ENCODE peak calls at places on chromosomes 3 and 15, in six cellular contexts. One of them, this sample, is unnamed.
A peak's percentile ranks its signal among the peaks of the same experiment; 100 is the strongest.

GRCh38 chr3:177527182-177527581 is 329.9 kb upstream of the TBL1XR1 start:
- DNase-seq in astrocyte: no peak
- DNase-seq in lower lobe of right lung: no peak
- DNase-seq in iPS DF 19.7: no peak
- DNase-seq in pulmonary artery endothelial cell: no peak
- DNase-seq in stimulated activated CD8-positive, alpha-beta memory T cell treated with anti-CD3 and anti-CD28 coated beads, Interleukin-4, amount 100 ng/mL, for 1 hour: no peak
- DNase-seq in this sample: no peak

GRCh38 chr15:96409231-96410138 is 79.0 kb downstream of the NR2F2 start:
- DNase-seq in astrocyte: peak; percentile 1
- DNase-seq in lower lobe of right lung: no peak
- DNase-seq in iPS DF 19.7: no peak
- DNase-seq in pulmonary artery endothelial cell: no peak
- DNase-seq in stimulated activated CD8-positive, alpha-beta memory T cell treated with anti-CD3 and anti-CD28 coated beads, Interleukin-4, amount 100 ng/mL, for 1 hour: no peak
- DNase-seq in this sample: no peak

GRCh38 chr3:183959214-183959613 is 58.5 kb downstream of the ABCC5 start:
- DNase-seq in astrocyte: no peak
- DNase-seq in lower lobe of right lung: no peak
- DNase-seq in iPS DF 19.7: no peak
- DNase-seq in pulmonary artery endothelial cell: no peak
- DNase-seq in stimulated activated CD8-positive, alpha-beta memory T cell treated with anti-CD3 and anti-CD28 coated beads, Interleukin-4, amount 100 ng/mL, for 1 hour: no peak
- DNase-seq in this sample: no peak

GRCh38 chr3:45100998-45101407 is 45.2 kb downstream of the CDCP1 start:
- DNase-seq in astrocyte: no peak
- DNase-seq in lower lobe of right lung: no peak
- DNase-seq in iPS DF 19.7: no peak
- DNase-seq in pulmonary artery endothelial cell: no peak
- DNase-seq in stimulated activated CD8-positive, alpha-beta memory T cell treated with anti-CD3 and anti-CD28 coated beads, Interleukin-4, amount 100 ng/mL, for 1 hour: no peak
- DNase-seq in this sample: peak; percentile 35

GRCh38 chr15:22902578-22902977 is 64.1 kb downstream of the NIPA2 start:
- DNase-seq in astrocyte: no peak
- DNase-seq in lower lobe of right lung: no peak
- DNase-seq in iPS DF 19.7: no peak
- DNase-seq in pulmonary artery endothelial cell: no peak
- DNase-seq in stimulated activated CD8-positive, alpha-beta memory T cell treated with anti-CD3 and anti-CD28 coated beads, Interleukin-4, amount 100 ng/mL, for 1 hour: no peak
- DNase-seq in this sample: no peak

GRCh38 chr3:56467108-56467507 is 1.2 kb downstream of the ERC2 start:
- DNase-seq in astrocyte: peak; percentile 78
- DNase-seq in lower lobe of right lung: peak; percentile 83
- DNase-seq in iPS DF 19.7: peak; percentile 92
- DNase-seq in pulmonary artery endothelial cell: peak; percentile 3
- DNase-seq in stimulated activated CD8-positive, alpha-beta memory T cell treated with anti-CD3 and anti-CD28 coated beads, Interleukin-4, amount 100 ng/mL, for 1 hour: no peak
- DNase-seq in this sample: peak; percentile 89

GRCh38 chr3:189629803-189630455 is 1.3 kb upstream of the TP63 start:
- DNase-seq in astrocyte: no peak
- DNase-seq in lower lobe of right lung: peak; percentile 52
- DNase-seq in iPS DF 19.7: no peak
- DNase-seq in pulmonary artery endothelial cell: no peak
- DNase-seq in stimulated activated CD8-positive, alpha-beta memory T cell treated with anti-CD3 and anti-CD28 coated beads, Interleukin-4, amount 100 ng/mL, for 1 hour: no peak
- DNase-seq in this sample: no peak

GRCh38 chr3:117019082-117019713 is 309.6 kb downstream of the TUSC7 start:
- DNase-seq in astrocyte: peak; percentile 37
- DNase-seq in lower lobe of right lung: no peak
- DNase-seq in iPS DF 19.7: peak; percentile 28
- DNase-seq in pulmonary artery endothelial cell: peak; percentile 11
- DNase-seq in stimulated activated CD8-positive, alpha-beta memory T cell treated with anti-CD3 and anti-CD28 coated beads, Interleukin-4, amount 100 ng/mL, for 1 hour: no peak
- DNase-seq in this sample: no peak

GRCh38 chr15:35108453-35108852 is 23.4 kb upstream of the NANOGP8 start:
- DNase-seq in astrocyte: no peak
- DNase-seq in lower lobe of right lung: no peak
- DNase-seq in iPS DF 19.7: no peak
- DNase-seq in pulmonary artery endothelial cell: no peak
- DNase-seq in stimulated activated CD8-positive, alpha-beta memory T cell treated with anti-CD3 and anti-CD28 coated beads, Interleukin-4, amount 100 ng/mL, for 1 hour: no peak
- DNase-seq in this sample: no peak

GRCh38 chr3:196962108-196962929 is 6.3 kb downstream of the PIGZ start:
- DNase-seq in astrocyte: no peak
- DNase-seq in lower lobe of right lung: no peak
- DNase-seq in iPS DF 19.7: no peak
- DNase-seq in pulmonary artery endothelial cell: no peak
- DNase-seq in stimulated activated CD8-positive, alpha-beta memory T cell treated with anti-CD3 and anti-CD28 coated beads, Interleukin-4, amount 100 ng/mL, for 1 hour: no peak
- DNase-seq in this sample: no peak

GRCh38 chr3:57818772-57819171 is 62.7 kb downstream of the SLMAP start:
- DNase-seq in astrocyte: no peak
- DNase-seq in lower lobe of right lung: no peak
- DNase-seq in iPS DF 19.7: no peak
- DNase-seq in pulmonary artery endothelial cell: no peak
- DNase-seq in stimulated activated CD8-positive, alpha-beta memory T cell treated with anti-CD3 and anti-CD28 coated beads, Interleukin-4, amount 100 ng/mL, for 1 hour: no peak
- DNase-seq in this sample: no peak

GRCh38 chr3:16061491-16061890 is 113.0 kb upstream of the GALNT15 start:
- DNase-seq in astrocyte: no peak
- DNase-seq in lower lobe of right lung: no peak
- DNase-seq in iPS DF 19.7: no peak
- DNase-seq in pulmonary artery endothelial cell: no peak
- DNase-seq in stimulated activated CD8-positive, alpha-beta memory T cell treated with anti-CD3 and anti-CD28 coated beads, Interleukin-4, amount 100 ng/mL, for 1 hour: no peak
- DNase-seq in this sample: no peak

GRCh38 chr3:117657278-117657677 is 947.7 kb downstream of the TUSC7 start:
- DNase-seq in astrocyte: no peak
- DNase-seq in lower lobe of right lung: no peak
- DNase-seq in iPS DF 19.7: no peak
- DNase-seq in pulmonary artery endothelial cell: no peak
- DNase-seq in stimulated activated CD8-positive, alpha-beta memory T cell treated with anti-CD3 and anti-CD28 coated beads, Interleukin-4, amount 100 ng/mL, for 1 hour: no peak
- DNase-seq in this sample: no peak

GRCh38 chr3:111338059-111338698 is 203.8 kb upstream of the CD96 start:
- DNase-seq in astrocyte: peak; percentile 54
- DNase-seq in lower lobe of right lung: no peak
- DNase-seq in iPS DF 19.7: peak; percentile 23
- DNase-seq in pulmonary artery endothelial cell: peak; percentile 27
- DNase-seq in stimulated activated CD8-positive, alpha-beta memory T cell treated with anti-CD3 and anti-CD28 coated beads, Interleukin-4, amount 100 ng/mL, for 1 hour: no peak
- DNase-seq in this sample: peak; percentile 76

GRCh38 chr3:37652405-37652804 is 209.3 kb upstream of the CTDSPL start:
- DNase-seq in astrocyte: no peak
- DNase-seq in lower lobe of right lung: no peak
- DNase-seq in iPS DF 19.7: no peak
- DNase-seq in pulmonary artery endothelial cell: no peak
- DNase-seq in stimulated activated CD8-positive, alpha-beta memory T cell treated with anti-CD3 and anti-CD28 coated beads, Interleukin-4, amount 100 ng/mL, for 1 hour: no peak
- DNase-seq in this sample: no peak

GRCh38 chr15:81343371-81343770 is 19.4 kb upstream of the STARD5 start:
- DNase-seq in astrocyte: no peak
- DNase-seq in lower lobe of right lung: no peak
- DNase-seq in iPS DF 19.7: no peak
- DNase-seq in pulmonary artery endothelial cell: no peak
- DNase-seq in stimulated activated CD8-positive, alpha-beta memory T cell treated with anti-CD3 and anti-CD28 coated beads, Interleukin-4, amount 100 ng/mL, for 1 hour: no peak
- DNase-seq in this sample: no peak

GRCh38 chr3:66675383-66675782 is 174.6 kb upstream of the LRIG1 start:
- DNase-seq in astrocyte: peak; percentile 65
- DNase-seq in lower lobe of right lung: no peak
- DNase-seq in iPS DF 19.7: no peak
- DNase-seq in pulmonary artery endothelial cell: no peak
- DNase-seq in stimulated activated CD8-positive, alpha-beta memory T cell treated with anti-CD3 and anti-CD28 coated beads, Interleukin-4, amount 100 ng/mL, for 1 hour: no peak
- DNase-seq in this sample: peak; percentile 16

GRCh38 chr3:34065901-34066300 is 267.5 kb downstream of the PDCD6IP start:
- DNase-seq in astrocyte: no peak
- DNase-seq in lower lobe of right lung: no peak
- DNase-seq in iPS DF 19.7: no peak
- DNase-seq in pulmonary artery endothelial cell: no peak
- DNase-seq in stimulated activated CD8-positive, alpha-beta memory T cell treated with anti-CD3 and anti-CD28 coated beads, Interleukin-4, amount 100 ng/mL, for 1 hour: no peak
- DNase-seq in this sample: no peak

GRCh38 chr15:86362556-86362955 is 282.9 kb downstream of the AGBL1 start:
- DNase-seq in astrocyte: peak; percentile 70
- DNase-seq in lower lobe of right lung: no peak
- DNase-seq in iPS DF 19.7: no peak
- DNase-seq in pulmonary artery endothelial cell: no peak
- DNase-seq in stimulated activated CD8-positive, alpha-beta memory T cell treated with anti-CD3 and anti-CD28 coated beads, Interleukin-4, amount 100 ng/mL, for 1 hour: no peak
- DNase-seq in this sample: no peak

GRCh38 chr15:101380146-101380545 is 85.1 kb upstream of the SNRPA1 start:
- DNase-seq in astrocyte: no peak
- DNase-seq in lower lobe of right lung: no peak
- DNase-seq in iPS DF 19.7: no peak
- DNase-seq in pulmonary artery endothelial cell: no peak
- DNase-seq in stimulated activated CD8-positive, alpha-beta memory T cell treated with anti-CD3 and anti-CD28 coated beads, Interleukin-4, amount 100 ng/mL, for 1 hour: no peak
- DNase-seq in this sample: no peak

GRCh38 chr3:58526124-58526957 is 10.6 kb downstream of the ACOX2 start:
- DNase-seq in astrocyte: peak; percentile 89
- DNase-seq in lower lobe of right lung: no peak
- DNase-seq in iPS DF 19.7: no peak
- DNase-seq in pulmonary artery endothelial cell: peak; percentile 57
- DNase-seq in stimulated activated CD8-positive, alpha-beta memory T cell treated with anti-CD3 and anti-CD28 coated beads, Interleukin-4, amount 100 ng/mL, for 1 hour: no peak
- DNase-seq in this sample: peak; percentile 91

GRCh38 chr3:194870394-194871110 is 184.9 kb downstream of the FAM43A start:
- DNase-seq in astrocyte: peak; percentile 72
- DNase-seq in lower lobe of right lung: no peak
- DNase-seq in iPS DF 19.7: no peak
- DNase-seq in pulmonary artery endothelial cell: no peak
- DNase-seq in stimulated activated CD8-positive, alpha-beta memory T cell treated with anti-CD3 and anti-CD28 coated beads, Interleukin-4, amount 100 ng/mL, for 1 hour: no peak
- DNase-seq in this sample: peak; percentile 69

GRCh38 chr3:24662449-24663345 is 168.0 kb upstream of the THRB start:
- DNase-seq in astrocyte: no peak
- DNase-seq in lower lobe of right lung: no peak
- DNase-seq in iPS DF 19.7: no peak
- DNase-seq in pulmonary artery endothelial cell: no peak
- DNase-seq in stimulated activated CD8-positive, alpha-beta memory T cell treated with anti-CD3 and anti-CD28 coated beads, Interleukin-4, amount 100 ng/mL, for 1 hour: no peak
- DNase-seq in this sample: no peak

GRCh38 chr15:37933685-37934084 is 755 bp upstream of the TMCO5A start:
- DNase-seq in astrocyte: peak; percentile 43
- DNase-seq in lower lobe of right lung: no peak
- DNase-seq in iPS DF 19.7: no peak
- DNase-seq in pulmonary artery endothelial cell: no peak
- DNase-seq in stimulated activated CD8-positive, alpha-beta memory T cell treated with anti-CD3 and anti-CD28 coated beads, Interleukin-4, amount 100 ng/mL, for 1 hour: no peak
- DNase-seq in this sample: peak; percentile 29

GRCh38 chr15:51097553-51098330 is 3.0 kb upstream of the TNFAIP8L3 start:
- DNase-seq in astrocyte: peak; percentile 83
- DNase-seq in lower lobe of right lung: no peak
- DNase-seq in iPS DF 19.7: no peak
- DNase-seq in pulmonary artery endothelial cell: peak; percentile 95
- DNase-seq in stimulated activated CD8-positive, alpha-beta memory T cell treated with anti-CD3 and anti-CD28 coated beads, Interleukin-4, amount 100 ng/mL, for 1 hour: no peak
- DNase-seq in this sample: peak; percentile 84

GRCh38 chr3:64495413-64495812 is 192.4 kb downstream of the ADAMTS9 start:
- DNase-seq in astrocyte: no peak
- DNase-seq in lower lobe of right lung: no peak
- DNase-seq in iPS DF 19.7: no peak
- DNase-seq in pulmonary artery endothelial cell: no peak
- DNase-seq in stimulated activated CD8-positive, alpha-beta memory T cell treated with anti-CD3 and anti-CD28 coated beads, Interleukin-4, amount 100 ng/mL, for 1 hour: no peak
- DNase-seq in this sample: no peak

GRCh38 chr3:54710954-54711353 is 216.9 kb downstream of the LRTM1 start:
- DNase-seq in astrocyte: no peak
- DNase-seq in lower lobe of right lung: no peak
- DNase-seq in iPS DF 19.7: no peak
- DNase-seq in pulmonary artery endothelial cell: no peak
- DNase-seq in stimulated activated CD8-positive, alpha-beta memory T cell treated with anti-CD3 and anti-CD28 coated beads, Interleukin-4, amount 100 ng/mL, for 1 hour: no peak
- DNase-seq in this sample: no peak